ENCODE peak calls at places on chromosomes 7 and 10, in seven cellular contexts. Z, H, Q, J, A, K and O are unnamed samples.

GRCh38 chr10:114478281-114478680 is 74.0 kb upstream of the AFAP1L2 start:
- DNase-seq in Z (no peak), H (no peak), Q (no peak), J (no peak), A (no peak), K (no peak), O (no peak)

GRCh38 chr7:28105234-28105633 is 75.4 kb downstream of the JAZF1 start:
- DNase-seq in Z (no peak), H (no peak), Q (no peak), J (no peak), A (no peak), K (no peak), O (no peak)

GRCh38 chr7:50610521-50611277 is 45.5 kb upstream of the DDC start:
- DNase-seq in Z (no peak), H (no peak), Q (no peak), J (no peak), A (no peak), K (no peak), O (no peak)

GRCh38 chr7:128733278-128733645 is 5.9 kb upstream of the CALU start:
- DNase-seq in Z (no peak), H (no peak), Q (no peak), J (no peak), A (no peak), K (no peak), O (no peak)

GRCh38 chr7:154928136-154929005 is 74.6 kb downstream of the PAXIP1 start:
- DNase-seq in Z (peak; percentile 89), H (no peak), Q (peak; percentile 64), J (peak; percentile 37), A (peak; percentile 90), K (no peak), O (peak; percentile 57)

GRCh38 chr7:1678070-1678543 is 8.0 kb downstream of the ELFN1 start:
- DNase-seq in Z (no peak), H (no peak), Q (no peak), J (no peak), A (no peak), K (peak; percentile 48), O (peak; percentile 42)

GRCh38 chr7:36605662-36606441 is 118.4 kb downstream of the AOAH start:
- DNase-seq in Z (no peak), H (no peak), Q (no peak), J (no peak), A (no peak), K (no peak), O (no peak)

GRCh38 chr10:43308986-43309385 is 42.1 kb upstream of the RASGEF1A start:
- DNase-seq in Z (no peak), H (no peak), Q (no peak), J (no peak), A (no peak), K (peak; percentile 74), O (no peak)

GRCh38 chr10:58361353-58361752 is 23.9 kb upstream of the TFAM start:
- DNase-seq in Z (no peak), H (no peak), Q (no peak), J (no peak), A (no peak), K (no peak), O (no peak)

GRCh38 chr10:109823196-109823595 is 100.1 kb downstream of the XPNPEP1 start:
- DNase-seq in Z (no peak), H (no peak), Q (no peak), J (no peak), A (no peak), K (no peak), O (no peak)

GRCh38 chr7:98669417-98670015 is 52.4 kb downstream of the NPTX2 start:
- DNase-seq in Z (no peak), H (no peak), Q (no peak), J (no peak), A (no peak), K (no peak), O (no peak)

GRCh38 chr10:12483996-12484944 is 134.9 kb downstream of the CAMK1D start:
- DNase-seq in Z (no peak), H (no peak), Q (no peak), J (peak; percentile 71), A (no peak), K (no peak), O (no peak)

GRCh38 chr7:100166317-100166940 is 2.0 kb downstream of the GAL3ST4 start:
- DNase-seq in Z (no peak), H (no peak), Q (no peak), J (no peak), A (no peak), K (peak; percentile 42), O (peak; percentile 49)

GRCh38 chr7:2859952-2860351 is 15.8 kb upstream of the GNA12 start:
- DNase-seq in Z (no peak), H (no peak), Q (no peak), J (no peak), A (no peak), K (no peak), O (no peak)

GRCh38 chr7:29102554-29103151 is 43.7 kb downstream of the CPVL start:
- DNase-seq in Z (peak; percentile 8), H (peak; percentile 64), Q (peak; percentile 74), J (peak; percentile 65), A (peak; percentile 20), K (peak; percentile 81), O (peak; percentile 89)

GRCh38 chr7:25091757-25092156 is 33.3 kb downstream of the CYCS start:
- DNase-seq in Z (no peak), H (no peak), Q (no peak), J (peak; percentile 16), A (peak; percentile 50), K (no peak), O (no peak)

GRCh38 chr10:49269523-49269922 is 29.4 kb upstream of the C10orf71 start:
- DNase-seq in Z (no peak), H (no peak), Q (no peak), J (no peak), A (no peak), K (no peak), O (peak; percentile 24)

GRCh38 chr7:151705744-151706567 is 171.0 kb downstream of the PRKAG2 start:
- DNase-seq in Z (no peak), H (peak; percentile 51), Q (peak; percentile 68), J (peak; percentile 61), A (peak; percentile 20), K (no peak), O (peak; percentile 87)

GRCh38 chr7:147523056-147523455 is 1067.5 kb upstream of the C7orf33 start:
- DNase-seq in Z (no peak), H (no peak), Q (no peak), J (no peak), A (no peak), K (no peak), O (no peak)

GRCh38 chr7:52472006-52472405 is 563.4 kb upstream of the POM121L12 start:
- DNase-seq in Z (no peak), H (no peak), Q (no peak), J (no peak), A (no peak), K (no peak), O (no peak)

DNA sequence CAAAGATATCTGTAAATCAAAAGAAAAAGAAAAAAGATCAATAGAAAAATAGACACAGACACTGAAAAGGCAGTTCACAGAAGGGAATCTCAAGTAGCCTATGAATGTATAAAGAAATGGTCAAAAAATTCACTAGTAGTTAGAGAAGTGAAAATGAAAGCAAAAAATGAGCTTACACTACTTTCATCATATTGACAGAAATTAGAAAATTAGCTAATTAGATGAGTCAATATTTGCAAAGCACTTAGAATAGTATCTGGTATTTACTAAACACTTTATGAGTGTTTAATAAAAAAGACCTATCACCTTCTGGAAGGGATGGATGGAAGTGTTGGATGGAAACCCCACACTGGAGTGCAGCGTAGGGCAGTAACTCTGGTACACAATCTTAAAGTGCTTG is 1.7 kb upstream of the CFAP58 start:
- DNase-seq in Z (no peak), H (no peak), Q (no peak), J (no peak), A (no peak), K (no peak), O (no peak)
- H3K4me3 ChIP-seq in Z (no peak overlapping the region), H (no peak overlapping the region), Q (no peak overlapping the region), J (no peak overlapping the region), A (peak overlapping the region; percentile 68), K (no peak overlapping the region), O (no peak overlapping the region)

GRCh38 chr10:80468002-80468401 is 13.9 kb downstream of the TSPAN14 start:
- DNase-seq in Z (no peak), H (no peak), Q (no peak), J (no peak), A (peak; percentile 80), K (peak; percentile 80), O (peak; percentile 93)
- H3K4me3 ChIP-seq in Z (no peak overlapping the region), H (no peak overlapping the region), Q (no peak overlapping the region), J (no peak overlapping the region), A (peak overlapping the region; percentile 52), K (no peak overlapping the region), O (peak overlapping the region; percentile 9)

DNA sequence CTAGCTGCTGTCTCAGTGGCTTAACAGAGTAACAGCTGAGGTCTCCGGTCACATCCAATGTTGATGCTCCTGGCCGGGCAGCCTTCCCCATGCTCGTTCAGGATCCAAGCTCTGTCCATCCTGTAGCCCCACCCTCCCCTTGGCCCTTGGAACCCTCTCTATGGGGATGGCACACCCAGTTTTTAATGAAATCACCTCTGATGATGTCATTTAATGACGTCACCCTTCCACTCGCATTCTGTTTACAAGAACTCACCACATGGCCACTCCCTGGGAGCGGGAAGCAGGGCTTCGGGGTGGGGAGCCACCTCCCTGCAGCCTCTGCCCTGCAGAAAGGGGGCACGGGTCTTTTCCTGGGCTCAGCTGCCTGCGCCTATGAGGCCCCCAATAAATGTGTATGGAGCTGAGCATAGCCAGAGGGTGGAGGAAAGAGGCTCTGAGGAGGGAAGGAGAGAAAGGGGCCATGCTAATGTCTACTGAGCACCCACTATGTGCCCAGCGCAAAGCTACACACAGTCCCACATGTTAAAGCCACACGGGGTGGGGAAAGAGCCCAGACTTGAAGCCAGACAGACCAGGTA is 95.5 kb downstream of the OAT start:
- DNase-seq in Z (no peak), H (no peak), Q (no peak), J (no peak), A (no peak), K (peak; percentile 47), O (peak; percentile 27)
- H3K4me3 ChIP-seq in Z (no peak overlapping the region), H (no peak overlapping the region), Q (no peak overlapping the region), J (no peak overlapping the region), A (no peak overlapping the region), K (no peak overlapping the region), O (no peak overlapping the region)

DNA sequence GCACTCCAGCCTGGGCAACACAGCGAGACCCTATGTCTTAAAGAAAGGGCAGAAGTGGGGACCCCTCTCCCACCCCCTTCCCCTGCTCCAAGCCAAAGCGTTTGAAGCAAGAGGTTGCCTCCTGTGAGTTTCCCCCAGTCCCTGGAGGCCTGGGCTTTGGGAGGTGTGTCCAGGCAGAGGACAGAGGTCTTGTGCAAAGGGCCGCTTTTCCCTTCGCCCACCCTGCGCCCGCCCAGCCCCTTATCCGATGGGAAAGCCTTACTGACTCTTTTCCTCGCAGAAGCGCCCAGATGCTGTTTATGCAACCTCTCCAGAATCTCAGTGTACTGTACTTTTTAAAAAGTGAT is 50.6 kb upstream of the GTF2I start:
- DNase-seq in Z (no peak), H (no peak), Q (no peak), J (no peak), A (no peak), K (no peak), O (no peak)
- H3K4me3 ChIP-seq in Z (peak overlapping the region; percentile 25), H (no peak overlapping the region), Q (no peak overlapping the region), J (peak overlapping the region; percentile 30), A (no peak overlapping the region), K (peak overlapping the region; percentile 57), O (no peak overlapping the region)

GRCh38 chr7:130939285-130940095 is 205.5 kb upstream of the KLF14 start:
- DNase-seq in Z (no peak), H (no peak), Q (no peak), J (no peak), A (no peak), K (no peak), O (no peak)
- H3K4me3 ChIP-seq in Z (peak overlapping the region; percentile 80), H (no peak overlapping the region), Q (no peak overlapping the region), J (no peak overlapping the region), A (no peak overlapping the region), K (no peak overlapping the region), O (no peak overlapping the region)